ENCODE peak calls at places on chromosomes 11 and 22, in seven cellular contexts. A is caudate nucleus; K is stimulated activated naive CD8-positive, alpha-beta T cell treated with anti-CD3 and anti-CD28 coated beads, Interleukin-15, amount 100 ng/mL, for 72 hours; O is NCI-H1436 treated with DMSO at 0.1 percent for 48 hours; V is right lobe of liver; R is heart right ventricle; X is iPS-NIHi11. G is an unnamed sample.

GRCh38 chr22:43269325-43270040 is 73.7 kb downstream of the SCUBE1 start:
- DNase-seq in K (no peak), V (no peak), A (no peak), X (no peak), O (no peak), R (no peak), G (no peak)

GRCh38 chr11:16606784-16607674 is 131.4 kb upstream of the C11orf58 start:
- DNase-seq in K (no peak), R (peak; percentile 70), O (no peak), X (peak; percentile 48), A (peak; percentile 18), V (peak; percentile 45), G (no peak)

GRCh38 chr11:1034456-1035295 is 1.8 kb downstream of the MUC6 start:
- DNase-seq in R (no peak), O (no peak), X (no peak), A (no peak), V (no peak), K (no peak), G (no peak)

GRCh38 chr11:88651556-88651955 is 314.0 kb upstream of the CTSC start:
- DNase-seq in V (no peak), X (no peak), K (no peak), R (no peak), O (no peak), A (no peak), G (no peak)

GRCh38 chr11:94175545-94175944 is 46.9 kb downstream of the PANX1 start:
- DNase-seq in V (no peak), O (no peak), X (no peak), R (no peak), A (no peak), K (no peak), G (no peak)

GRCh38 chr22:22408731-22409696 is 99.5 kb downstream of the ZNF280B start:
- DNase-seq in X (peak; percentile 68), A (no peak), O (no peak), R (no peak), V (no peak), K (no peak), G (no peak)

GRCh38 chr11:16117989-16118810 is 238.1 kb downstream of the SOX6 start:
- DNase-seq in R (no peak), K (no peak), A (no peak), O (no peak), X (no peak), V (no peak), G (no peak)

GRCh38 chr11:125995313-125995712 is 49.5 kb downstream of the VSIG10L2 start:
- DNase-seq in O (no peak), R (no peak), X (no peak), A (peak; percentile 86), V (no peak), K (peak; percentile 14), G (no peak)

GRCh38 chr22:44577391-44578114 is 79.5 kb upstream of the RTL6 start:
- DNase-seq in A (no peak), X (no peak), K (no peak), V (no peak), R (no peak), O (no peak), G (no peak)

GRCh38 chr22:39244496-39245129 is at the start of gene PDGFB:
- DNase-seq in O (no peak), X (peak; percentile 54), V (no peak), R (peak; percentile 79), K (no peak), A (peak; percentile 32), G (peak; percentile 31)

GRCh38 chr11:132804258-132804657 is 728.0 kb downstream of the OPCML start:
- DNase-seq in V (no peak), O (no peak), K (no peak), A (no peak), X (no peak), R (no peak), G (no peak)

GRCh38 chr11:9617960-9618359 is 44.5 kb downstream of the WEE1 start:
- DNase-seq in V (no peak), X (no peak), R (no peak), K (no peak), A (no peak), O (no peak), G (no peak)

GRCh38 chr11:27658535-27659236 is 41.6 kb downstream of the BDNF start:
- DNase-seq in O (no peak), V (no peak), A (no peak), K (no peak), R (no peak), X (no peak), G (no peak)

GRCh38 chr11:130488187-130489026 is 40.0 kb downstream of the ADAMTS15 start:
- DNase-seq in A (no peak), X (no peak), R (no peak), V (no peak), O (no peak), K (no peak), G (no peak)

GRCh38 chr22:20523118-20523983 is 15.9 kb downstream of the MED15 start:
- DNase-seq in V (no peak), R (no peak), X (no peak), O (no peak), A (no peak), K (peak; percentile 47), G (no peak)

GRCh38 chr11:65090628-65091027 is 5.4 kb upstream of the VPS51 start:
- DNase-seq in O (no peak), A (peak; percentile 26), R (no peak), K (no peak), X (no peak), V (no peak), G (no peak)